ENCODE peak calls at places on chromosomes 11 and 22, in four cellular contexts. T is mesendoderm, E is body of pancreas, A is lower lobe of right lung. H is an unnamed sample. For H3K4me1, the result is how much of the 10 kb centered on the place peaks cover.

GRCh38 chr22:23161029-23161428 is 15.8 kb downstream of the RAB36 start:
- DNase-seq in T (no peak), A (no peak), E (no peak), H (no peak)

GRCh38 chr11:123235117-123235686 is 40.2 kb upstream of the CLMP start:
- DNase-seq in T (peak), E (peak), A (peak), H (peak)

GRCh38 chr11:67687986-67688385 is 13.6 kb upstream of the ALDH3B2 start:
- DNase-seq in T (no peak), A (no peak), E (no peak), H (no peak)

GRCh38 chr11:57152134-57152533 is 29.6 kb upstream of the LRRC55 start:
- DNase-seq in A (no peak), E (no peak), T (no peak), H (no peak)

GRCh38 chr11:44366741-44367140 is 56.8 kb upstream of the ALX4 start:
- DNase-seq in T (no peak), E (no peak), A (no peak), H (no peak)

GRCh38 chr11:9662273-9662672 is 1.6 kb upstream of the SWAP70 start:
- DNase-seq in T (no peak), A (peak), E (no peak), H (no peak)

GRCh38 chr11:20367313-20367948 is 3.9 kb downstream of the HTATIP2 start:
- DNase-seq in A (no peak), E (no peak), T (peak), H (no peak)

GRCh38 chr11:44904261-44905080 is 46.2 kb downstream of the TP53I11 start:
- DNase-seq in T (no peak), E (no peak), A (no peak), H (no peak)

GRCh38 chr22:35959121-35959800 is 69.4 kb downstream of the RBFOX2 start:
- DNase-seq in T (no peak), E (no peak), A (no peak), H (no peak)

GRCh38 chr22:40818192-40818746 is 877 bp downstream of the SLC25A17 start:
- DNase-seq in T (peak), A (no peak), E (no peak), H (no peak)

GRCh38 chr11:1109918-1110705 is 35.4 kb downstream of the MUC2 start:
- DNase-seq in A (peak), T (no peak), E (no peak), H (peak)

GRCh38 chr11:10407749-10408472 is 47.2 kb upstream of the AMPD3 start:
- DNase-seq in E (no peak), A (no peak), T (no peak), H (peak)

GRCh38 chr22:38243007-38243775 is 29.6 kb downstream of the TMEM184B start:
- DNase-seq in E (no peak), T (no peak), A (no peak), H (peak)
- H3K4me3 ChIP-seq in E (no peak), T (no peak), A (no peak), H (no peak)

DNA sequence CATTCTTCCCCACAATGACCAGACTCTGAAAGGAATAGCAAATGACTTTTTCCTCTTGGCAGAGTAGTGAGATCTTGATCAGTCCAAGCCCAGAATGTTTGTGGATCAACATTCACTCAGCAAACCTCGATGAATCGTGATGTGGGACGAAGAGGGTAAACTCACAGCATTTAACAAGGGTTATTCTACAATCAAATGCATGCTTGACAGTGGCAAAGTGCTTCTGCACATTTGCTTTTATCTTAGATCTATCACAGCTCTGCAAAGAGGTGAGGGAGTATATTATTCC is 31.8 kb downstream of the TMPRSS5 start:
- DNase-seq in E (no peak), T (no peak), A (no peak), H (no peak)
- H3K27ac ChIP-seq in E (no peak), T (no peak), A (no peak), H (no peak)

DNA sequence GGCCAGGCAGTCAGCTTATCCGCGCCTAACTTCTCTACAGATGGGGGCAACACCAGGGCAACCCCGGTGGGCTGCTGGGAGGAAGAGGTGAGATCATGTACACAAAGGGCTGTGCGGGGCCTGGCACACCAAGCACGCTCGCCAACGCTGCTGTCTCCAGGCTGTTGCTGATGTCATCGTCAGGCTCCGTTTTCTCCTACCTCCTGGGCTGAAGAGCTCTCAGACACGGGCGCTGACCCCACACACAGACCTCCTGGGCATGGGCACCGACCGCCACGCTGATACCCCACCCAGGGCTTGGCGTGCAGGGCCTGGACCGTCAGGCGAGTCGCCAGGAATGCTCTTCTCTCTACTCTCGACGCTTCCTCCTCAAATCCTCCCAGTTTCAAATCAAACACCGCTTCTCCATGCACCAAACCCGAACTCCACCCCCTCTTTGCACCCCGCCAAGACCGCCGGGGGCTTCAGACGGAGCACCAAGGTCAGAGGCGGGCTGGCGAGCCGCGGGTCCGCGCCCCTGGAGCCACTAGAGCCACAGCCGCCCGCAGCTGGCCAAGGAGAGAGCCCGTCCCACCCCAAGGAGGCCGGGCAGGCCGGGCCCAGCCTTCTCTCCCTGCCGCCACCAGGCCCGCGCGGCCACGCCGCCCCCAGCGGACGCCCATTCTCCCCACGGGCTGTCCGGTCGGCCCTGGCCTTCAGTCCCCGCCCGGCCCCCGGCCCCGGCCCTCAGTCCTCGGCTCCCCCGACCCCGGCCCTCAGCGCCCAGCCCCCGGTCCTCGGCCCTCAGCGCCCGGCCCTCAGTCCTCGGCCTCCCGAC is 772 bp downstream of the SBF1 start:
- DNase-seq in A (peak), E (peak), T (no peak), H (no peak)
- H3K4me1 ChIP-seq in A (half or more), E (half or more), T (under half), H (under half)

DNA sequence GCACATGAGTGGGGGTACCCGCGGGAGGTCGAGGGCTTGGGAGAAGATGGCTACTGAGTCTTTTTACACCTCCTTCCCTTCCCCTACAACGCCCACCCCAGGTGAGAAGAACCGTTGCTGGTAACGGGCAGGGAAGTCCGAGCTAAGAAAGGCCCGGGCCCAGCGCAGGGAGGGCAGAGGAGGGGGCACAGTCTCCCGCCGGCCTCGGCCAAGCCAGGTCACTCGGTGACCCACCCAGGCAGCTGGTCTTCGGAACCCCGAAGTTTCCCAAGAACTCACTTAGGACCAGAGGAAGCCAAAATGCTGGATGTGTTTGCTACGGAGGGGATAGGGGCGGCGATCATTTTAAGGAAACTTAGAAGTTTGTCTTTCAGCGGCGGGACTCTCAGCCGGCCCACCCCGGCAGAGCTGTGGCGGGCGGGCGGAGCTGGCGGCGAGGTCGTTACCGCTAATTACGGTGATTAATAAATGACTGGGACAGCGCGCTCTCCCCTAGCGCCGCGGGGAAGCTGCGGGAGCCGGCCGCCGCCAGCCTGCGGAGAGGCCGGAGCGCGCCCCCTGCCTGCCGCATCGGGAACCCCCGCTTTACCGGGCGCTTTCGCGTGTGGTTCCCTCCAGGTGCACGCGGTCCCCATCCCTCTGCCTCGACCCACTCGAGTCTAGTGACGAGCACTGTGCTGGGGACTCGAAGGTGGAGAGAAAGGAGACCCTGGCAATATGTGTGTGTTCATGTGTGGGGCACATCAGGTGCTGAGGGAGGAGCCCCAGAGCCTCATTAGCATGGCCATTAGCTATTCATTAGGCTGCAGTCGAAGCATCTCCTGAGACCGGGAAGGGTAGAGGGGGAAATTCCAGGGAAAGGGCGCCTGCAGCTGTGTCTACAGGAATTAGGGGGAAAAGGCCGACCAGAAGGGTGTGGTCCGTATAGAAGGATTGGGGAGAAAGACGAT is 945 bp downstream of the ROBO3 start:
- DNase-seq in A (no peak), T (peak), E (peak), H (peak)
- H3K4me3 ChIP-seq in A (peak), T (no peak), E (no peak), H (peak)

GRCh38 chr11:17073370-17074027 is 4.0 kb downstream of the RPS13 start:
- DNase-seq in T (no peak), A (no peak), E (no peak), H (no peak)

GRCh38 chr11:17077520-17078401 is at the start of gene RPS13:
- DNase-seq in A (peak), E (peak), T (peak), H (peak)

GRCh38 chr11:17076517-17077239 is 789 bp downstream of the RPS13 start:
- DNase-seq in E (no peak), T (peak), A (no peak), H (no peak)

GRCh38 chr11:17075506-17075905 is 2.0 kb downstream of the RPS13 start:
- DNase-seq in A (no peak), E (no peak), T (no peak), H (no peak)

GRCh38 chr11:17077240-17077519 is 287 bp downstream of the RPS13 start:
- DNase-seq in T (no peak), A (no peak), E (no peak), H (no peak)
- H3K27ac ChIP-seq in T (no peak), A (peak), E (peak), H (peak)

GRCh38 chr22:19729507-19729906 is 6.2 kb downstream of the GP1BB start:
- DNase-seq in E (no peak), T (no peak), A (no peak), H (no peak)

GRCh38 chr22:19731361-19731725 is 8.0 kb downstream of the GP1BB start:
- DNase-seq in T (no peak), E (no peak), A (no peak), H (no peak)

GRCh38 chr22:19728836-19729235 is 5.5 kb downstream of the GP1BB start:
- DNase-seq in E (no peak), T (no peak), A (no peak), H (no peak)

GRCh38 chr22:19730662-19731360 is 7.5 kb downstream of the GP1BB start:
- DNase-seq in A (peak), E (peak), T (peak), H (peak)

GRCh38 chr22:19730141-19730661 is 6.9 kb downstream of the GP1BB start:
- DNase-seq in A (no peak), T (no peak), E (no peak), H (no peak)
- H3K4me1 ChIP-seq in A (under half), T (under half), E (under half), H (under half)